ENCODE peak calls at places on chromosomes 12 and 14, in six cellular contexts. I, T, R, W, E and S are unnamed samples.

GRCh38 chr12:91127751-91128150 is 16.5 kb upstream of the LUM start:
- DNase-seq in I (peak), T (peak), R (peak), W (no peak), E (no peak), S (no peak)

GRCh38 chr12:87930033-87930432 is 99.2 kb downstream of the C12orf50 start:
- DNase-seq in I (no peak), T (peak), R (no peak), W (no peak), E (no peak), S (no peak)

GRCh38 chr12:118061011-118061875 is at the start of gene WSB2:
- DNase-seq in I (peak), T (peak), R (peak), W (peak), E (peak), S (peak)

GRCh38 chr14:98176910-98177309 is 1095.1 kb downstream of the BCL11B start:
- DNase-seq in I (no peak), T (no peak), R (no peak), W (no peak), E (no peak), S (no peak)

GRCh38 chr12:26821212-26821701 is 11.7 kb downstream of the ITPR2 start:
- DNase-seq in I (peak), T (peak), R (no peak), W (no peak), E (no peak), S (peak)

GRCh38 chr14:75566321-75566720 is 12.1 kb upstream of the FLVCR2 start:
- DNase-seq in I (no peak), T (no peak), R (peak), W (peak), E (no peak), S (no peak)

GRCh38 chr12:79409562-79409961 is 281.2 kb downstream of the PAWR start:
- DNase-seq in I (no peak), T (peak), R (peak), W (no peak), E (no peak), S (peak)

GRCh38 chr12:59708059-59708458 is 112.2 kb downstream of the SLC16A7 start:
- DNase-seq in I (no peak), T (peak), R (no peak), W (no peak), E (no peak), S (no peak)

GRCh38 chr12:32568241-32568640 is 110.9 kb upstream of the DNM1L start:
- DNase-seq in I (no peak), T (peak), R (no peak), W (no peak), E (no peak), S (peak)

GRCh38 chr14:72663076-72663487 is 230.8 kb downstream of the DPF3 start:
- DNase-seq in I (no peak), T (peak), R (no peak), W (no peak), E (no peak), S (no peak)

GRCh38 chr12:108664338-108665258 is 30.9 kb upstream of the SELPLG start:
- DNase-seq in I (peak), T (peak), R (peak), W (peak), E (peak), S (peak)

GRCh38 chr14:88181072-88181471 is 142.0 kb downstream of the KCNK10 start:
- DNase-seq in I (no peak), T (no peak), R (no peak), W (no peak), E (no peak), S (no peak)

GRCh38 chr14:53501361-53502320 is 348.5 kb upstream of the DDHD1 start:
- DNase-seq in I (no peak), T (peak), R (peak), W (no peak), E (no peak), S (no peak)

GRCh38 chr12:87117516-87117915 is 861.3 kb upstream of the MGAT4C start:
- DNase-seq in I (no peak), T (no peak), R (no peak), W (no peak), E (no peak), S (no peak)

GRCh38 chr14:21476526-21476924 is 234 bp downstream of the RAB2B start:
- DNase-seq in I (peak), T (no peak), R (peak), W (no peak), E (peak), S (no peak)

GRCh38 chr12:88501976-88502938 is 78.0 kb downstream of the KITLG start:
- DNase-seq in I (no peak), T (peak), R (no peak), W (no peak), E (no peak), S (no peak)

GRCh38 chr12:98955284-98955683 is 310.2 kb downstream of the APAF1 start:
- DNase-seq in I (no peak), T (peak), R (peak), W (no peak), E (no peak), S (peak)

DNA sequence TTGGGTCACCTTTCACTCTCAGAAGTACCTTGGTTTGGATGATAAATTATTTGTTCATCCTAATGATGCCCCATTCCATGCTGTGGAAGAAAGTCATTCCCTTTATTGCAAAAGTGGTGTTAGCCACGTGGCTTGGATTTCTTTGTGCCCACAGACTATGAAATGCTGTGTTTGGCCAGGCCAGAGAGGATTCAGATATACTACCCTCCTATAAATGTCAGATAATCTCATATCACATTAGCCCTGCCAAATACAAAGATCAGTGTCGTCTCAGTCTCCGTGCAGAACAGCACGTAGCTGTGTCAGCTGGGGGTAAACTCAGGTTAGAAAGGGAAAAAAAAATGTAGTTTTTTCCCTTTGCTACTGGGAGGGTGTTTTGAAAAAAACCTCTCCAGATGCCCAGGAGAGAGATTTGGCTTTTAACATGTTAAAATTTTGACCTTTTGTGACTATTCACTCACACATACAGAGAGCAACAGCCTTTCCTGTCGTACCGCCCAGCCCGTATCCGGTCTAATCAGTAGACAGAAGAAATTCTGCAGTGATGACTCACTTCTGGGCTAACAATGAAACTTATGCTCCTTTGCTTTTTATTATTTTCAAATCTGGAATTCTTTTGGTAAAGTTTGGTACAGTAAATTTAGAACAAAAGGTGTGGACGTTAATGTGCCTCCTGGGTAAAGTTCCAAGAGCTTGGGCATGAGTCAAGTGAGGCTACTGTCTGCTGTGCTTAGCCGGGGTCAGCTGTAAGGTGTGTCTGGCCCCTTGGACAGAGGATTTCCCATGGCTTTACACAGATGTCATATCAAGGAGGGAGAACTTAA is 8.5 kb upstream of the PTPRB start:
- DNase-seq in I (peak), T (peak), R (peak), W (no peak), E (peak), S (peak)
- H3K27ac ChIP-seq in I (no peak), T (peak), R (peak), W (no peak), E (peak), S (no peak)

GRCh38 chr12:7444076-7444475 is at the start of gene CD163L1:
- DNase-seq in I (no peak), T (no peak), R (no peak), W (no peak), E (no peak), S (no peak)

GRCh38 chr12:7444537-7444936 is 584 bp upstream of the CD163L1 start:
- DNase-seq in I (no peak), T (no peak), R (no peak), W (no peak), E (no peak), S (no peak)

GRCh38 chr12:7434670-7435069 is 9.3 kb downstream of the CD163L1 start:
- DNase-seq in I (no peak), T (no peak), R (no peak), W (no peak), E (no peak), S (no peak)

GRCh38 chr12:7441216-7441615 is 2.7 kb downstream of the CD163L1 start:
- DNase-seq in I (no peak), T (no peak), R (no peak), W (no peak), E (no peak), S (no peak)

DNA sequence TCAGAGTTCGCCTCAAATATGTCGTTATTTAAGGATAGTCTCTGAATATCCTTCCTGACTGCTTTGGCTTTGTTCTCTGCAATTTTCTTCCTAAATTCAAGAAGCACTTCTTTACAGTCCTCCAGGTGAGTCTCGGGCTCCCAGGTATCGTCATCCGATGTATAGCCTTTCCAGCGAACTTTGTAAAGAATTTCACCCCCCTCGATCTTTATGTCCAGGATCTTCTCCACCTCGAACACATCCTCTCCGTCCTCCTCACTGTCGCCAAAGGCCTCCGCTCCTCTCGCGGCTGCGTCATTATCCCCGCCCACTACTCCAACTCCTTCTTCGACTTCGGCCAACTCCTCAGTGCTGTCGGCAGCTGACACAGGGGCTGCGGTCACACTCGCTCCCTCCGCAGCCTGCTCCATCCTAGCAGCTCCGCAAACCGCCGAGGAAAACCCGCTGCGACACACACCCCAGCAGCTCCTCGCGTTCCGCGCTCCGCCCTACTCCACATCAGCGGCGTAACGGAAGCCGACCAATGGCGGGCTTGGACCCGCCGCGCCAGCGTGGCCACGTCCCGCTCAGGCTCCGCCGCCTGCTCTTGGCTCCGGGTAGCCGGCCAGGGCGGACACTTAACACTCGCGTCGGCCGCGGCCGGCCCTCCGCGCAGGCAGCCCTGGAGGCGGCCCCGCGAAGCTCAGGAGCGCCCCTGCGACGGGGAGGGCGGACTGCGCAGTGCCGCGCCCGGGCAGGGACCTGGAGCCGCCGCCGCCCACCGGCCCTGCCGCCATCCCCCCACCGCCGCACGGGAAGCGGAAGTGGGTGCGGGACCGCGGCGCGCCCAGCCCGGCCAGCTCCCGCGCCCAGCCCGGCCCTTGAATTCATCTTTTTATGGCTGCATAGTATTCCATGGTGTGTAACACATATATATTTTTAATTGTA is 4.1 kb downstream of the CD163L1 start:
- DNase-seq in I (peak), T (peak), R (peak), W (no peak), E (peak), S (peak)
- H3K4me3 ChIP-seq in I (peak), T (peak), R (peak), W (no peak), E (peak), S (peak)

GRCh38 chr14:80764496-80764895 is 177.0 kb downstream of the CEP128 start:
- DNase-seq in I (no peak), T (peak), R (no peak), W (no peak), E (no peak), S (no peak)
- H3K27ac ChIP-seq in I (no peak), T (no peak), R (no peak), W (no peak), E (no peak), S (no peak)

DNA sequence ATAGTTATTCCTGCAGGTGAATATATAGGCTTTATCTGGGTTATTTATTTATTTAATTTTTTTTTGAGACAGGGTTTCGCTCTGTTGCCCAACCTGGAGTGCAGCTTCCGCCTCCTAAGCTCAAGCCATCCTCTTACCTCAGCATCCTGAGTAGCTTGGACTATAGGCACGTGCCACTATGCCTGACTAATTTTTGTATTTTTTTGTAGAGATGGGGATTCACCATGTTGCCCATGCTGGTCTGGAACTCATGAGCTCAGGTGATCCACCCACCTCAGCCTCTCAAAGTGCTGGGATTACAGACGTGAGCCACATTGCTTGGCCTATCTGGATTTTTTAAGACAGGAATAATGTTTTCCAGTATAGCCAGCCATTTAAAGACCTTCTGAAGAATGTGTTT is 2.0 kb downstream of the RAN start:
- DNase-seq in I (no peak), T (no peak), R (no peak), W (no peak), E (no peak), S (no peak)
- H3K4me3 ChIP-seq in I (no peak), T (no peak), R (no peak), W (peak), E (no peak), S (peak)

DNA sequence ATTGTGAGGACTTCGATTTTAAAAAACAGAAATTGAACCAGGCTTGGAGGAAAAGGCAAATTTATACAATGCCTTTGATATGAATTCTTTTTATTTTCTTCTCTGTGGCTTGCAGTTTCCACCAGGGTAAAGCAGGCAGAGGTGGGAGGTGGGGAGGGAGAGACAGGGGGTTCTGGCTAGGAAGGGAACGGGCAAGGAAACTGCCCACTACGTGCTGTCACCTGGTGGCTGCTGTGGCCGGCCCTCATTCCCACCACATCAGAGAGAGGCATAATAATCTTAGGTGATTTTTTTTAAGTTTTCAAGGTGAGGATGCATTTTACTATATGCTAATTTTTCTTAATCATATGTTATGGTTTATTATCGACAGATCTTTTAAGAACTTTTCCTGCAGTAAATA is 145.8 kb downstream of the CACNA1C start:
- DNase-seq in I (no peak), T (no peak), R (no peak), W (no peak), E (no peak), S (no peak)
- H3K27ac ChIP-seq in I (no peak), T (no peak), R (no peak), W (no peak), E (peak), S (no peak)

DNA sequence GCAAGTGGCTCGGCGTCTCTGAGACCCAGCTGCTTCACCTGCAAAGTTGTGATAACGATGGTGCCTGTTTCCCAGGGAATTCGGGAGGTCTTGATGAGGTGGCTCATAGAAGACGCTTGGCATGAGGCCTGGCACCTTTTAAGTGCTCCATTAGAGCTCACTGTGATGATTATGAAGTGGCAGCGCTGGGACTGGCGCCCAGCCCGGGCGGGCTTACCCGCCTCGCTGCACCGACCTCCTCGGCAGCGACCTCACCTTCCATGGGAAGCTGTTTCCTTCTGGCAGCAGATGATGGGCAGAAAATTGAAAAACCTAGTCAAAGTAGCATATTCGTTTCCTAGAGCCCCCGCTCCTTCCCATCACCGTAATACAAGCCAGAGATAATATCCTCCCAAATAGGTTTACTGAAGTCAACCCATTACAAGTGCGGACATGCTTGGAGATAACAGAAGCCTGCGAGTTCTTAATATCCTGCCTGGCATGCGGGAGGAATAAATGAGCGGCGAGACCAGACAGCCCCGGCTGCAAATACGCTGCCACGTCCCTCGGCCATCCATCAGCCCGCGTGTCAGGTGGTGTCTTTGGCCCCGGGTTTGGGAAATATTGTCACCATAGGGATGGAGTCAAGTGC is 35.2 kb upstream of the DLK1 start:
- DNase-seq in I (no peak), T (no peak), R (no peak), W (no peak), E (peak), S (peak)
- H3K4me3 ChIP-seq in I (no peak), T (no peak), R (no peak), W (no peak), E (no peak), S (no peak)